ENCODE peak calls at places on chromosomes 6 and 20, in nine cellular contexts. Z, D, K, R, N, Q, W, E and T are unnamed samples.

GRCh38 chr20:43969069-43969468 is 54.4 kb downstream of the TOX2 start:
- DNase-seq in Q (no peak), R (no peak), D (no peak), E (no peak), Z (no peak), K (peak; percentile 69), W (no peak), N (no peak), T (no peak)

GRCh38 chr6:115058414-115059211 is 715.8 kb upstream of the HS3ST5 start:
- DNase-seq in Q (no peak), W (no peak), Z (no peak), R (no peak), E (no peak), D (no peak), K (no peak), N (no peak), T (no peak)

GRCh38 chr6:120122401-120122800 is 772.8 kb upstream of the MAN1A1 start:
- DNase-seq in W (no peak), K (no peak), Q (no peak), D (no peak), R (no peak), Z (no peak), E (peak; percentile 49), N (no peak), T (no peak)

GRCh38 chr6:147141690-147142308 is 62.4 kb upstream of the STXBP5 start:
- DNase-seq in Q (no peak), R (no peak), N (no peak), E (no peak), D (peak; percentile 66), K (no peak), W (no peak), Z (no peak), T (no peak)

GRCh38 chr6:163729127-163729872 is 314.8 kb downstream of the QKI start:
- DNase-seq in D (no peak), N (no peak), K (peak; percentile 29), R (no peak), Q (no peak), W (no peak), E (peak; percentile 18), Z (no peak), T (no peak)

GRCh38 chr20:41497186-41497895 is 120.8 kb downstream of the CHD6 start:
- DNase-seq in E (no peak), N (no peak), Q (no peak), Z (no peak), W (no peak), R (no peak), K (no peak), D (no peak), T (no peak)

GRCh38 chr20:43564993-43565757 is 6.3 kb downstream of the SGK2 start:
- DNase-seq in E (no peak), Z (no peak), D (no peak), K (no peak), Q (no peak), W (peak; percentile 69), R (no peak), N (no peak), T (no peak)

GRCh38 chr6:118281291-118281690 is 266.8 kb upstream of the PLN start:
- DNase-seq in W (no peak), K (no peak), Z (no peak), Q (no peak), D (no peak), N (no peak), R (no peak), E (peak; percentile 42), T (no peak)

GRCh38 chr20:45044084-45044573 is 56.8 kb downstream of the KCNS1 start:
- DNase-seq in N (no peak), Q (peak; percentile 45), K (no peak), R (peak; percentile 25), E (peak; percentile 81), Z (no peak), D (peak; percentile 60), W (no peak), T (no peak)

GRCh38 chr6:53295176-53295575 is 53.6 kb downstream of the ELOVL5 start:
- DNase-seq in Z (no peak), D (no peak), E (no peak), Q (no peak), W (no peak), K (no peak), R (no peak), N (no peak), T (no peak)

GRCh38 chr6:38302081-38302480 is 337.6 kb downstream of the BTBD9 start:
- DNase-seq in Z (no peak), D (no peak), E (no peak), W (no peak), Q (no peak), N (no peak), K (no peak), R (no peak), T (no peak)

GRCh38 chr20:43959079-43959919 is 44.6 kb downstream of the TOX2 start:
- DNase-seq in Z (no peak), R (no peak), E (no peak), Q (no peak), K (peak; percentile 70), W (no peak), D (no peak), N (no peak), T (no peak)

GRCh38 chr6:89763550-89763949 is 56.0 kb downstream of the MDN1 start:
- DNase-seq in N (no peak), R (no peak), Q (no peak), Z (no peak), E (no peak), D (peak; percentile 51), W (no peak), K (no peak), T (no peak)

GRCh38 chr6:431504-431903 is 40.0 kb downstream of the IRF4 start:
- DNase-seq in N (no peak), K (no peak), E (no peak), D (no peak), Q (no peak), R (no peak), W (no peak), Z (no peak), T (no peak)

DNA sequence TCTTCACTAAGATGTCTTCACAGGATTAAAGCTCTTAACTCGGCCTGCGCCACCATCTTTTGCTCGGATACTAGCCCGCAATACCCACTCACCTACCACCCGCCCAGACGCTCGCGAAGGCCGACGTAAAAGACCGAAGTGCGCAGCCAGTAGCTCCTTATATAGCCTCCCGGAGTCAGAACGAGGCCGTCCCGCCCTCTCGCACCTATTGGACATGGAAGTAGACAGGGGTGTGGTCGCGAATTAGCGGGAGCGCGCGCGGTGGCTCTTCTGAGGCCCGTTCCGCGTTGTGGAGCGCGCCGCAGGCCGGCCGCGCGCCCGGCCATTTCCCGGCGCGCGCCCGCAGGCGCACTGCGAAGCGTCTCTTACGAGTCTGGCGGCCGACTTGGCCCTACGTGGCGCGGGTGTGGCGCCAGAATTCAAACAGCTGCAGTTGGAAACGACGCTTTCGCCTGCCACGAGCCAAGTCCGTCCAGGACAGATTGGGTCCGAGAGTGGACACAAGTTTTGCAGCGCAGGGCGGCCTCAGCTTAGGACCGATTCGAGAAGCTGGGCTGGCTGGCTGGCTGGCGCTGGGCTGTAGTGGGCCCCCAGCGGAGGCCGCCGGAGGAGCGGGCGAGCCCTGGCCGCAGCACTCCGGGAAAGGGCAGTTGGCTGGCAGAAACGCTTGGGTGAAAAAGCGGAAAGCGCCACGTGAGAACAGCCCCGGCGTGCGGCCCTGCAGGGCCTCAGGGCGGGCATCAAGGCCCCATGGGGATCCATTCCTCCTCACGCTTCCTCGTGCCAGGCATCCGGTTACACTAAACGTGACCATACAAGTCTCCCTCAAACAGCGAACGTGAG is 36.1 kb upstream of the SYNCRIP start:
- DNase-seq in W (peak; percentile 98), Q (peak; percentile 97), N (peak; percentile 99), K (peak; percentile 94), D (peak; percentile 98), E (peak; percentile 99), R (peak; percentile 97), Z (peak; percentile 99), T (peak; percentile 97)
- TF ChIP-seq CTCF in W (no peak), Q (no peak), N (no peak), K (no peak), D (no peak), E (peak; percentile 21), R (no peak), Z (no peak), T (no peak)

GRCh38 chr20:39988991-39989390 is 700.0 kb downstream of the MAFB start:
- DNase-seq in D (no peak), K (no peak), R (no peak), Z (no peak), W (no peak), N (no peak), E (no peak), Q (no peak), T (no peak)

GRCh38 chr20:39985276-39985675 is 703.8 kb downstream of the MAFB start:
- DNase-seq in N (no peak), Q (no peak), Z (no peak), D (no peak), R (no peak), K (no peak), W (no peak), E (peak; percentile 12), T (no peak)

GRCh38 chr20:39986231-39986904 is 702.7 kb downstream of the MAFB start:
- DNase-seq in Q (peak; percentile 31), K (no peak), E (peak; percentile 78), Z (peak; percentile 56), R (no peak), N (peak; percentile 82), D (peak; percentile 19), W (peak; percentile 25), T (peak; percentile 13)

GRCh38 chr20:39993737-39994136 is 695.3 kb downstream of the MAFB start:
- DNase-seq in W (no peak), D (no peak), E (no peak), Q (peak; percentile 33), K (no peak), Z (no peak), N (peak; percentile 43), R (no peak), T (no peak)

DNA sequence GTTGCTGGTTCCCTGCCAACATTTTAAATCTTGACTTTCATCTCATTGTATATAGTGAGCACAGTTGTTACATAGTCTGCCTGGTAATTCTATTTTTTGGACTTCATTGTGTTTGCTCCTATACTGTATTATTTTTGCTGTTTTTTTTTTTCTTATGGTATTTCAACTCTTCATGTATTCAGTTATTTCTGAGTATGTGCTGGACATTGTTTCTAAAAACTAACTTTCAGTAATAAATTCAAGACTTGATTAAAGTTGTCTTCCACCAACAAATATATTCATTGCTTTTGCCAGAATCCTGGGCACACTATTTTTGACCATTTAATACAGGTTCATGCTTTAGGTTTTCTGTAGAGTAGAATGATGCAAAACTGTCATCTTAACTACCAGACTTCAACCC is 698.3 kb downstream of the MAFB start:
- DNase-seq in D (no peak), E (no peak), N (no peak), K (no peak), Z (no peak), Q (no peak), W (no peak), R (no peak), T (no peak)
- H3K4me3 ChIP-seq in D (no peak overlapping the region), E (no peak overlapping the region), N (no peak overlapping the region), K (no peak overlapping the region), Z (no peak overlapping the region), Q (no peak overlapping the region), W (no peak overlapping the region), R (no peak overlapping the region), T (no peak overlapping the region)

GRCh38 chr6:168299541-168300511 is 19.8 kb downstream of the DACT2 start:
- DNase-seq in D (no peak), Z (no peak), W (no peak), N (no peak), K (no peak), R (no peak), Q (no peak), E (no peak), T (no peak)
- H3K27me3 ChIP-seq in D (no peaks in the 10 kb centered on the region), Z (no peaks in the 10 kb centered on the region), W (no peaks in the 10 kb centered on the region), N (no peaks in the 10 kb centered on the region), K (peaks cover 26% of the 10 kb centered on the region), R (no peaks in the 10 kb centered on the region), Q (no peaks in the 10 kb centered on the region), E (peaks cover 67% of the 10 kb centered on the region), T (no peaks in the 10 kb centered on the region)

GRCh38 chr6:17871836-17872235 is 115.6 kb downstream of the KIF13A start:
- DNase-seq in R (no peak), W (no peak), D (no peak), K (no peak), Q (no peak), Z (no peak), E (no peak), N (no peak), T (no peak)
- TF ChIP-seq CTCF in R (no peak), W (no peak), D (no peak), K (no peak), Q (no peak), Z (no peak), E (no peak), N (no peak), T (no peak)